ENCODE peak calls at places on chromosome 20, in nine cellular contexts. V, R, S, J, I, U, Y, F and E are unnamed samples.

GRCh38 chr20:53157443-53158408 is 185.6 kb downstream of the TSHZ2 start:
- DNase-seq in V (peak; percentile 37), R (no peak), S (peak; percentile 42), J (peak; percentile 39), I (peak; percentile 67), U (no peak), Y (no peak), F (no peak), E (peak; percentile 19)

GRCh38 chr20:5741089-5741488 is 9.1 kb upstream of the SHLD1 start:
- DNase-seq in V (no peak), R (no peak), S (no peak), J (no peak), I (no peak), U (no peak), Y (no peak), F (no peak), E (no peak)

GRCh38 chr20:1189827-1190226 is 5.0 kb upstream of the TMEM74B start:
- DNase-seq in V (no peak), R (no peak), S (no peak), J (no peak), I (no peak), U (no peak), Y (no peak), F (no peak), E (no peak)

GRCh38 chr20:57500235-57500634 is 24.7 kb downstream of the CTCFL start:
- DNase-seq in V (no peak), R (peak; percentile 58), S (no peak), J (no peak), I (no peak), U (no peak), Y (no peak), F (no peak), E (no peak)

GRCh38 chr20:47768016-47768953 is 17.0 kb downstream of the SULF2 start:
- DNase-seq in V (no peak), R (no peak), S (no peak), J (no peak), I (peak; percentile 70), U (no peak), Y (no peak), F (no peak), E (no peak)

GRCh38 chr20:44723391-44723790 is 8.2 kb downstream of the CCN5 start:
- DNase-seq in V (no peak), R (no peak), S (no peak), J (no peak), I (no peak), U (no peak), Y (no peak), F (no peak), E (no peak)

GRCh38 chr20:45109634-45110033 is 5.3 kb downstream of the WFDC5 start:
- DNase-seq in V (no peak), R (no peak), S (no peak), J (no peak), I (no peak), U (no peak), Y (no peak), F (no peak), E (no peak)

GRCh38 chr20:57249772-57250171 is 16.7 kb downstream of the BMP7 start:
- DNase-seq in V (no peak), R (no peak), S (no peak), J (no peak), I (no peak), U (no peak), Y (no peak), F (no peak), E (no peak)

GRCh38 chr20:37394543-37395410 is 48.8 kb downstream of the SRC start:
- DNase-seq in V (no peak), R (no peak), S (peak; percentile 50), J (no peak), I (no peak), U (no peak), Y (peak; percentile 74), F (no peak), E (peak; percentile 21)

GRCh38 chr20:58753267-58753928 is 60.8 kb downstream of the NPEPL1 start:
- DNase-seq in V (no peak), R (peak; percentile 67), S (no peak), J (no peak), I (peak; percentile 11), U (no peak), Y (peak; percentile 9), F (no peak), E (no peak)

GRCh38 chr20:37995856-37996625 is 37.2 kb downstream of the TTI1 start:
- DNase-seq in V (no peak), R (no peak), S (no peak), J (no peak), I (no peak), U (no peak), Y (no peak), F (no peak), E (no peak)

GRCh38 chr20:5073154-5074049 is 46.4 kb downstream of the PCNA start:
- DNase-seq in V (no peak), R (peak; percentile 96), S (no peak), J (peak; percentile 51), I (peak; percentile 96), U (no peak), Y (peak; percentile 89), F (peak; percentile 71), E (peak; percentile 37)

GRCh38 chr20:62635232-62635631 is 7.1 kb upstream of the SLCO4A1 start:
- DNase-seq in V (no peak), R (no peak), S (no peak), J (no peak), I (no peak), U (no peak), Y (no peak), F (no peak), E (no peak)

GRCh38 chr20:52593634-52594033 is 378.5 kb upstream of the TSHZ2 start:
- DNase-seq in V (no peak), R (no peak), S (no peak), J (no peak), I (no peak), U (no peak), Y (no peak), F (peak; percentile 8), E (no peak)

GRCh38 chr20:59954718-59955117 is 3.5 kb upstream of the CDH26 start:
- DNase-seq in V (no peak), R (no peak), S (no peak), J (no peak), I (no peak), U (no peak), Y (no peak), F (no peak), E (no peak)

GRCh38 chr20:51267679-51268078 is 244.8 kb upstream of the KCNG1 start:
- DNase-seq in V (no peak), R (no peak), S (no peak), J (no peak), I (no peak), U (no peak), Y (no peak), F (no peak), E (no peak)

GRCh38 chr20:46985241-46985640 is 90.6 kb downstream of the EYA2 start:
- DNase-seq in V (no peak), R (peak; percentile 1), S (no peak), J (no peak), I (no peak), U (no peak), Y (no peak), F (no peak), E (no peak)

GRCh38 chr20:59735917-59736316 is 131.6 kb downstream of the PHACTR3 start:
- DNase-seq in V (no peak), R (peak; percentile 68), S (no peak), J (peak; percentile 44), I (no peak), U (no peak), Y (peak; percentile 5), F (no peak), E (no peak)

GRCh38 chr20:31860431-31861345 is 9.6 kb downstream of the DUSP15 start:
- DNase-seq in V (peak; percentile 54), R (peak; percentile 82), S (no peak), J (no peak), I (no peak), U (peak; percentile 68), Y (no peak), F (no peak), E (peak; percentile 62)

GRCh38 chr20:43590036-43590391 is 723 bp upstream of the IFT52 start:
- DNase-seq in V (peak; percentile 45), R (no peak), S (no peak), J (peak; percentile 46), I (peak; percentile 25), U (no peak), Y (no peak), F (no peak), E (no peak)

GRCh38 chr20:13671500-13672288 is 33.0 kb upstream of the TASP1 start:
- DNase-seq in V (no peak), R (no peak), S (no peak), J (peak; percentile 23), I (peak; percentile 32), U (no peak), Y (no peak), F (no peak), E (no peak)

GRCh38 chr20:22489614-22490286 is 94.6 kb downstream of the FOXA2 start:
- DNase-seq in V (no peak), R (no peak), S (no peak), J (no peak), I (peak; percentile 33), U (no peak), Y (no peak), F (no peak), E (no peak)

GRCh38 chr20:55186228-55186627 is 710.8 kb downstream of the DOK5 start:
- DNase-seq in V (no peak), R (no peak), S (no peak), J (no peak), I (no peak), U (no peak), Y (no peak), F (no peak), E (no peak)

GRCh38 chr20:663315-664090 is 10.5 kb upstream of the SRXN1 start:
- DNase-seq in V (no peak), R (no peak), S (no peak), J (no peak), I (no peak), U (no peak), Y (no peak), F (no peak), E (no peak)

GRCh38 chr20:10594286-10594868 is 79.4 kb downstream of the JAG1 start:
- DNase-seq in V (no peak), R (no peak), S (no peak), J (no peak), I (no peak), U (no peak), Y (no peak), F (no peak), E (no peak)

GRCh38 chr20:2806351-2806701 is 5.9 kb upstream of the CPXM1 start:
- DNase-seq in V (peak; percentile 15), R (no peak), S (no peak), J (no peak), I (no peak), U (no peak), Y (no peak), F (no peak), E (no peak)

GRCh38 chr20:19621072-19621471 is 137.0 kb upstream of the RIN2 start:
- DNase-seq in V (no peak), R (no peak), S (no peak), J (no peak), I (no peak), U (no peak), Y (no peak), F (no peak), E (no peak)

GRCh38 chr20:31705191-31705590 is 17.5 kb downstream of the BCL2L1 start:
- DNase-seq in V (no peak), R (no peak), S (no peak), J (no peak), I (no peak), U (no peak), Y (no peak), F (no peak), E (no peak)

GRCh38 chr20:32205502-32206382 is 1.8 kb downstream of the PLAGL2 start:
- DNase-seq in V (peak; percentile 43), R (no peak), S (no peak), J (no peak), I (no peak), U (peak; percentile 98), Y (no peak), F (no peak), E (no peak)

GRCh38 chr20:50317116-50317515 is 126.5 kb downstream of the CEBPB start:
- DNase-seq in V (no peak), R (peak; percentile 82), S (no peak), J (no peak), I (no peak), U (no peak), Y (no peak), F (no peak), E (no peak)

GRCh38 chr20:6162239-6162638 is 39.4 kb upstream of the FERMT1 start:
- DNase-seq in V (no peak), R (peak; percentile 89), S (no peak), J (peak; percentile 26), I (no peak), U (no peak), Y (peak; percentile 56), F (no peak), E (no peak)